ENCODE peak calls at places on chromosomes 7 and 10, in ten cellular contexts. T is tibial artery; F is AG10803; Y is K562; C is A549; R is IMR-90; V is cardiac muscle cell; P is AG04449; G is mammary epithelial cell; H is CD8-positive, alpha-beta T cell. L is an unnamed sample.
A peak's percentile ranks its signal among the peaks of the same experiment; 100 is the strongest.

GRCh38 chr10:133391249-133391635 is 2.7 kb upstream of the MTG1 start:
- DNase-seq in T (no peak), F (no peak), Y (no peak), C (no peak), R (no peak), V (no peak), P (no peak), G (no peak), H (peak; percentile 46), L (no peak)

GRCh38 chr7:86926732-86927131 is 132.7 kb downstream of the ELAPOR2 start:
- DNase-seq in T (no peak), F (peak; percentile 73), Y (peak; percentile 61), C (peak; percentile 14), R (peak; percentile 41), V (peak; percentile 69), P (no peak), G (peak; percentile 24), H (no peak), L (no peak)

GRCh38 chr7:128705891-128706333 is 33.2 kb upstream of the CALU start:
- DNase-seq in T (no peak), F (peak; percentile 25), Y (peak; percentile 38), C (no peak), R (peak; percentile 25), V (no peak), P (no peak), G (no peak), H (no peak), L (no peak)

GRCh38 chr10:26391701-26392695 is 46.1 kb upstream of the APBB1IP start:
- DNase-seq in T (peak; percentile 27), F (no peak), Y (no peak), C (no peak), R (no peak), V (no peak), P (no peak), G (no peak), H (no peak), L (no peak)

GRCh38 chr7:90945104-90945752 is 319.0 kb upstream of the FZD1 start:
- DNase-seq in T (peak; percentile 35), F (peak; percentile 73), Y (no peak), C (no peak), R (peak; percentile 61), V (no peak), P (no peak), G (no peak), H (no peak), L (no peak)

GRCh38 chr10:86374664-86375063 is 8.1 kb upstream of the GRID1 start:
- DNase-seq in T (no peak), F (no peak), Y (no peak), C (no peak), R (no peak), V (no peak), P (no peak), G (no peak), H (no peak), L (no peak)

GRCh38 chr7:150481955-150482354 is 31.5 kb downstream of the GIMAP8 start:
- DNase-seq in T (no peak), F (no peak), Y (no peak), C (no peak), R (no peak), V (no peak), P (no peak), G (no peak), H (no peak), L (no peak)

GRCh38 chr7:126689037-126689436 is 563.7 kb downstream of the GRM8 start:
- DNase-seq in T (no peak), F (peak; percentile 15), Y (no peak), C (no peak), R (no peak), V (no peak), P (peak; percentile 41), G (no peak), H (no peak), L (no peak)

GRCh38 chr7:1948887-1949680 is 279.0 kb downstream of the ELFN1 start:
- DNase-seq in T (no peak), F (no peak), Y (no peak), C (no peak), R (no peak), V (no peak), P (no peak), G (no peak), H (no peak), L (no peak)

GRCh38 chr7:2440608-2441245 is 35.5 kb downstream of the GRIFIN start:
- DNase-seq in T (no peak), F (no peak), Y (no peak), C (no peak), R (no peak), V (peak; percentile 63), P (no peak), G (no peak), H (no peak), L (no peak)

GRCh38 chr10:28370107-28370835 is 67.4 kb upstream of the MPP7 start:
- DNase-seq in T (no peak), F (no peak), Y (no peak), C (no peak), R (no peak), V (no peak), P (no peak), G (no peak), H (peak; percentile 44), L (no peak)

GRCh38 chr7:139869886-139870285 is 40.8 kb downstream of the TBXAS1 start:
- DNase-seq in T (no peak), F (no peak), Y (no peak), C (no peak), R (no peak), V (no peak), P (no peak), G (no peak), H (no peak), L (no peak)

GRCh38 chr7:142925413-142925812 is 8.1 kb downstream of the TRPV5 start:
- DNase-seq in T (no peak), F (no peak), Y (peak; percentile 49), C (no peak), R (no peak), V (no peak), P (no peak), G (no peak), H (no peak), L (no peak)

GRCh38 chr7:76330245-76330644 is 27.8 kb downstream of the HSPB1 start:
- DNase-seq in T (no peak), F (no peak), Y (no peak), C (no peak), R (no peak), V (no peak), P (no peak), G (no peak), H (no peak), L (no peak)

GRCh38 chr7:141739250-141739649 is 1.1 kb downstream of the SSBP1 start:
- DNase-seq in T (no peak), F (no peak), Y (no peak), C (no peak), R (no peak), V (no peak), P (no peak), G (no peak), H (no peak), L (no peak)
- H3K4me3 ChIP-seq in T (no peak overlapping the region), F (peak overlapping the region; percentile 95), Y (peak overlapping the region; percentile 65), C (peak overlapping the region; percentile 85), R (peak overlapping the region; percentile 65), V (peak overlapping the region; percentile 74), P (peak overlapping the region; percentile 99), G (peak overlapping the region; percentile 95), H (peak overlapping the region; percentile 83), L (peak overlapping the region; percentile 78)

DNA sequence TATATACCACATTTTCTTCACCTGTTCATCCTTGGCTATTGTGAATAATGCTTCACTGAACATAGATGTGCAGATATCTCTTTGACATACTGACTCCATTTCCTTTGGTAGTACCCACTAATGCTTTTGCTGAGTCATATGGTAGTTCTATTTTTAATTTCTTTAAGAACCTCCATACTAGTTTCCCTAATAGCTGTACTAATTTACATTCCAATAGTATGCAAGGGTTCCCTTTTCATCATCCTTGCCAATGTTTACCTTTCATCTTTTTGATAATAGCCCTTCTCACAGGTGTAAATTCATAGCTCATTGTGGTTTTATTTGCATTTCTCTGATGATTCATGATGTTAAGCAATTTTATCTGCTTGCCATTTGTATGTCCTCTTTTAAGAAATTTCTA is 159.9 kb downstream of the CALCR start:
- DNase-seq in T (no peak), F (no peak), Y (no peak), C (no peak), R (no peak), V (no peak), P (no peak), G (no peak), H (no peak), L (no peak)
- TF ChIP-seq CTCF in T (no peak), F (no peak), Y (no peak), C (no peak), R (no peak), V (no peak), P (no peak), G (no peak), H (no peak), L (no peak)

DNA sequence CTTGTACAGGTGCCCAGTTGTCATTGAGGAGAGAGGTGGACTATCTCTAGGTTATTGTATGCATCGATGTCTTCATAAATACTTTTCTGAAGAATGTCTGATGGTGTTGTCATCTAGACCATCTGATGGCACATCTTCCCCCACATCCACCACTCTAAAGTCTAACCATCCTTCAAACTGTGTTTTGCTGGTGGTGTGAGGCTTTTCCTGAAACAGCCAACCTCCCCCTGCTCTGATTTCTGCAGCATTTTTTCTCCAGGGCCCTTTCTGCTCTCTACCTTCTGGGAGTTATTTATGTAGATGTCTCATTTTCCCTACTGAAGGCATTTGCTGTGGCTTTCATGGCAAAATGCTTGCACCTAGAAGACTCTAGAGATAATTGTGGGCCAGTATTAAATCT is 1.5 kb downstream of the PLCE1 start:
- DNase-seq in T (no peak), F (no peak), Y (no peak), C (no peak), R (no peak), V (no peak), P (no peak), G (no peak), H (no peak), L (no peak)
- H3K4me3 ChIP-seq in T (no peak overlapping the region), F (no peak overlapping the region), Y (no peak overlapping the region), C (peak overlapping the region; percentile 63), R (no peak overlapping the region), V (no peak overlapping the region), P (no peak overlapping the region), G (no peak overlapping the region), H (no peak overlapping the region), L (no peak overlapping the region)

GRCh38 chr10:987635-987905 is 664 bp upstream of the GTPBP4 start:
- DNase-seq in T (no peak), F (no peak), Y (no peak), C (no peak), R (peak; percentile 35), V (peak; percentile 55), P (no peak), G (peak; percentile 16), H (no peak), L (no peak)

GRCh38 chr10:988667-989545 is 672 bp downstream of the GTPBP4 start:
- DNase-seq in T (no peak), F (peak; percentile 50), Y (no peak), C (peak; percentile 47), R (peak; percentile 28), V (no peak), P (no peak), G (peak; percentile 27), H (no peak), L (no peak)

GRCh38 chr10:986137-986825 is 2.0 kb upstream of the GTPBP4 start:
- DNase-seq in T (no peak), F (peak; percentile 46), Y (no peak), C (no peak), R (peak; percentile 79), V (no peak), P (no peak), G (peak; percentile 82), H (no peak), L (no peak)

GRCh38 chr10:986881-987634 is 1.2 kb upstream of the GTPBP4 start:
- DNase-seq in T (no peak), F (peak; percentile 94), Y (no peak), C (no peak), R (peak; percentile 86), V (no peak), P (peak; percentile 84), G (peak; percentile 26), H (no peak), L (no peak)

GRCh38 chr10:987906-988666 is at the start of gene GTPBP4:
- DNase-seq in T (peak; percentile 98), F (peak; percentile 97), Y (peak; percentile 93), C (peak; percentile 98), R (peak; percentile 97), V (peak; percentile 99), P (peak; percentile 81), G (peak; percentile 93), H (peak; percentile 97), L (peak; percentile 68)
- TF ChIP-seq CTCF in T (no peak), F (no peak), Y (peak; percentile 63), C (peak; percentile 53), R (peak; percentile 28), V (no peak), P (peak; percentile 33), G (peak; percentile 19), H (no peak), L (no peak)

L was measured in epithelial cell of proximal tubule.